ENCODE peak calls at places on chromosomes 16 and 17, in four cellular contexts. S is epithelial cell of prostate, K is amniotic stem cell, J is COR-L47. R is an unnamed sample.
A peak's percentile ranks its signal among the peaks of the same experiment; 100 is the strongest.

GRCh38 chr16:81553080-81553813 is 108.6 kb downstream of the CMIP start:
- DNase-seq in S (no peak), K (no peak), J (no peak), R (no peak)

GRCh38 chr16:22313141-22313781 is 16.1 kb downstream of the POLR3E start:
- DNase-seq in S (no peak), K (no peak), J (no peak), R (no peak)

GRCh38 chr17:45414997-45415881 is 17.4 kb downstream of the ARHGAP27 start:
- DNase-seq in S (no peak), K (no peak), J (no peak), R (peak; percentile 59)

GRCh38 chr17:45394913-45395568 is 37.6 kb downstream of the ARHGAP27 start:
- DNase-seq in S (no peak), K (peak; percentile 45), J (peak; percentile 58), R (peak; percentile 65)

GRCh38 chr17:80780381-80781187 is 211.1 kb upstream of the CHMP6 start:
- DNase-seq in S (no peak), K (no peak), J (no peak), R (no peak)

GRCh38 chr16:89733322-89733721 is 12.0 kb downstream of the ZNF276 start:
- DNase-seq in S (no peak), K (no peak), J (no peak), R (no peak)

GRCh38 chr16:50967827-50968612 is 183.1 kb downstream of the SALL1 start:
- DNase-seq in S (no peak), K (no peak), J (no peak), R (no peak)

GRCh38 chr16:4373909-4374742 is 2.5 kb downstream of the VASN start:
- DNase-seq in S (peak; percentile 53), K (peak; percentile 76), J (no peak), R (peak; percentile 64)

GRCh38 chr17:68318103-68318991 is 27.1 kb downstream of the ARSG start:
- DNase-seq in S (no peak), K (no peak), J (no peak), R (no peak)

GRCh38 chr17:12831839-12832238 is 42.5 kb downstream of the ARHGAP44 start:
- DNase-seq in S (no peak), K (no peak), J (no peak), R (no peak)

GRCh38 chr16:68642047-68642435 is 3.1 kb upstream of the CDH3 start:
- DNase-seq in S (no peak), K (no peak), J (no peak), R (no peak)

GRCh38 chr16:22300427-22301071 is 3.3 kb downstream of the POLR3E start:
- DNase-seq in S (no peak), K (no peak), J (peak; percentile 19), R (peak; percentile 66)

GRCh38 chr17:37648555-37648954 is 5.3 kb upstream of the DDX52 start:
- DNase-seq in S (peak; percentile 18), K (peak; percentile 18), J (no peak), R (no peak)

GRCh38 chr17:32695864-32696263 is 181.1 kb downstream of the MYO1D start:
- DNase-seq in S (no peak), K (no peak), J (no peak), R (no peak)

GRCh38 chr17:13353590-13353989 is 248.1 kb downstream of the HS3ST3A1 start:
- DNase-seq in S (no peak), K (peak; percentile 29), J (no peak), R (no peak)

GRCh38 chr16:28163699-28164584 is 47.8 kb downstream of the XPO6 start:
- DNase-seq in S (no peak), K (no peak), J (no peak), R (no peak)

GRCh38 chr17:9234404-9234945 is 213.2 kb downstream of the NTN1 start:
- DNase-seq in S (no peak), K (no peak), J (no peak), R (no peak)

GRCh38 chr16:27323781-27324561 is 10.2 kb downstream of the IL4R start:
- DNase-seq in S (no peak), K (no peak), J (no peak), R (no peak)

GRCh38 chr16:72958522-72959076 is 89.3 kb downstream of the ZFHX3 start:
- DNase-seq in S (no peak), K (no peak), J (no peak), R (no peak)

GRCh38 chr17:15323147-15323546 is 18.2 kb downstream of the TEKT3 start:
- DNase-seq in S (no peak), K (no peak), J (no peak), R (no peak)

GRCh38 chr16:88754912-88755744 is 29.9 kb downstream of the PIEZO1 start:
- DNase-seq in S (no peak), K (peak; percentile 27), J (no peak), R (no peak)

R was measured in transverse colon.